ENCODE peak calls at places on chromosomes 11 and 22, in four cellular contexts. C, V, O and I are unnamed samples.

GRCh38 chr11:35367491-35367890 is 51.9 kb downstream of the SLC1A2 start:
- DNase-seq in C (no peak), O (no peak), V (no peak), I (no peak)

GRCh38 chr11:12854829-12855228 is 154.3 kb upstream of the RASSF10 start:
- DNase-seq in V (no peak), O (peak; percentile 74), C (no peak), I (no peak)

GRCh38 chr22:24550028-24550901 is 4.7 kb downstream of the GUCD1 start:
- DNase-seq in V (no peak), O (peak; percentile 99), C (no peak), I (peak; percentile 30)

GRCh38 chr11:112023104-112023503 is 2.1 kb upstream of the DLAT start:
- DNase-seq in C (no peak), O (peak; percentile 6), V (no peak), I (no peak)

GRCh38 chr11:62402226-62402625 is 16.6 kb upstream of the SCGB1A1 start:
- DNase-seq in O (no peak), C (no peak), V (no peak), I (no peak)

GRCh38 chr22:50178871-50179869 is 6.5 kb upstream of the TRABD start:
- DNase-seq in O (no peak), V (peak; percentile 45), C (no peak), I (no peak)

GRCh38 chr22:22945195-22945594 is 57.6 kb downstream of the IGLL5 start:
- DNase-seq in O (no peak), V (no peak), C (no peak), I (no peak)

GRCh38 chr11:116707250-116707649 is 65.5 kb downstream of the BUD13 start:
- DNase-seq in O (no peak), V (no peak), C (no peak), I (no peak)

GRCh38 chr11:6693342-6694228 is 10.4 kb upstream of the MRPL17 start:
- DNase-seq in V (no peak), O (no peak), C (peak; percentile 37), I (peak; percentile 83)

GRCh38 chr11:94130589-94131362 is 2.1 kb downstream of the PANX1 start:
- DNase-seq in O (no peak), V (no peak), C (no peak), I (no peak)

GRCh38 chr11:86978756-86979608 is 23.8 kb upstream of the FZD4 start:
- DNase-seq in C (peak; percentile 21), O (no peak), V (peak; percentile 29), I (no peak)

GRCh38 chr11:59849129-59849528 is 3.8 kb upstream of the CBLIF start:
- DNase-seq in V (no peak), C (no peak), O (no peak), I (no peak)

GRCh38 chr11:50088231-50088630 is 55.6 kb downstream of the OR4C45 start:
- DNase-seq in V (no peak), C (no peak), O (no peak), I (no peak)

GRCh38 chr11:123853038-123853437 is 32.4 kb downstream of the TMEM225 start:
- DNase-seq in C (no peak), V (no peak), O (no peak), I (no peak)

GRCh38 chr11:1549355-1550330 is 22.4 kb downstream of the DUSP8 start:
- DNase-seq in O (peak; percentile 31), C (no peak), V (peak; percentile 43), I (no peak)

GRCh38 chr11:9495780-9496514 is 35.1 kb downstream of the ZNF143 start:
- DNase-seq in O (no peak), V (no peak), C (no peak), I (no peak)

GRCh38 chr11:69920500-69921428 is 101.5 kb upstream of the FGF3 start:
- DNase-seq in C (no peak), V (no peak), O (no peak), I (no peak)

GRCh38 chr11:4683020-4683419 is 14.6 kb downstream of the OR51E2 start:
- DNase-seq in C (no peak), O (no peak), V (no peak), I (no peak)

GRCh38 chr22:29073618-29074275 is 912 bp downstream of the KREMEN1 start:
- DNase-seq in O (peak; percentile 54), V (peak; percentile 46), C (no peak), I (no peak)

GRCh38 chr11:97742717-97743116 is 1278.0 kb upstream of the CNTN5 start:
- DNase-seq in V (no peak), C (no peak), O (no peak), I (no peak)

GRCh38 chr11:7572001-7572712 is 58.4 kb downstream of the PPFIBP2 start:
- DNase-seq in V (no peak), O (peak; percentile 90), C (no peak), I (no peak)

GRCh38 chr11:105923252-105923651 is 98.8 kb downstream of the MSANTD4 start:
- DNase-seq in O (no peak), V (no peak), C (no peak), I (no peak)

GRCh38 chr11:44779736-44780520 is 53.2 kb downstream of the TSPAN18 start:
- DNase-seq in O (no peak), V (no peak), C (no peak), I (no peak)

GRCh38 chr11:19055905-19056304 is 4.6 kb downstream of the MRGPRX2 start:
- DNase-seq in O (no peak), V (no peak), C (no peak), I (no peak)

GRCh38 chr11:134250675-134251074 is 2.5 kb downstream of the THYN1 start:
- DNase-seq in C (no peak), O (no peak), V (no peak), I (no peak)

GRCh38 chr11:61791737-61792309 is 576 bp downstream of the TMEM258 start:
- DNase-seq in C (peak; percentile 63), O (peak; percentile 83), V (peak; percentile 58), I (no peak)

GRCh38 chr11:34026432-34026831 is 25.1 kb upstream of the CAPRIN1 start:
- DNase-seq in V (no peak), C (no peak), O (no peak), I (no peak)

GRCh38 chr22:45629469-45630089 is 42.1 kb upstream of the ATXN10 start:
- DNase-seq in C (no peak), O (peak; percentile 78), V (no peak), I (no peak)

GRCh38 chr22:39078329-39078728 is 1.3 kb downstream of the APOBEC3G start:
- DNase-seq in C (no peak), V (no peak), O (no peak), I (no peak)

GRCh38 chr11:122180435-122180834 is 64.4 kb upstream of the BLID start:
- DNase-seq in O (no peak), V (no peak), C (peak; percentile 92), I (peak; percentile 95)

GRCh38 chr11:16468735-16469446 is 112.5 kb upstream of the SOX6 start:
- DNase-seq in C (no peak), O (no peak), V (no peak), I (no peak)

GRCh38 chr11:104522650-104523049 is 358.7 kb upstream of the PDGFD start:
- DNase-seq in O (peak; percentile 0), V (no peak), C (no peak), I (no peak)

GRCh38 chr11:105937331-105937730 is 84.7 kb downstream of the MSANTD4 start:
- DNase-seq in C (peak; percentile 23), O (no peak), V (no peak), I (peak; percentile 17)

GRCh38 chr11:1864216-1864615 is 11.3 kb downstream of the LSP1 start:
- DNase-seq in O (no peak), V (no peak), C (no peak), I (no peak)

GRCh38 chr11:125626381-125626950 is 1.5 kb downstream of the CHEK1 start:
- DNase-seq in O (peak; percentile 79), V (no peak), C (no peak), I (peak; percentile 68)

GRCh38 chr22:46012182-46012880 is 35.4 kb upstream of the WNT7B start:
- DNase-seq in C (no peak), V (no peak), O (no peak), I (no peak)

GRCh38 chr11:79461144-79461543 is 20.3 kb upstream of the TENM4 start:
- DNase-seq in O (peak; percentile 7), V (no peak), C (peak; percentile 1), I (peak; percentile 5)

GRCh38 chr11:1303973-1304372 is 5.5 kb downstream of the TOLLIP start:
- DNase-seq in C (no peak), O (no peak), V (no peak), I (no peak)

GRCh38 chr11:133942594-133942993 is 14.2 kb downstream of the IGSF9B start:
- DNase-seq in C (no peak), O (no peak), V (no peak), I (no peak)

GRCh38 chr11:119300198-119300964 is 16.5 kb downstream of the MCAM start:
- DNase-seq in O (no peak), C (no peak), V (no peak), I (no peak)
- H3K27ac ChIP-seq in O (no peak overlapping the region), C (no peak overlapping the region), V (no peak overlapping the region), I (no peak overlapping the region)

DNA sequence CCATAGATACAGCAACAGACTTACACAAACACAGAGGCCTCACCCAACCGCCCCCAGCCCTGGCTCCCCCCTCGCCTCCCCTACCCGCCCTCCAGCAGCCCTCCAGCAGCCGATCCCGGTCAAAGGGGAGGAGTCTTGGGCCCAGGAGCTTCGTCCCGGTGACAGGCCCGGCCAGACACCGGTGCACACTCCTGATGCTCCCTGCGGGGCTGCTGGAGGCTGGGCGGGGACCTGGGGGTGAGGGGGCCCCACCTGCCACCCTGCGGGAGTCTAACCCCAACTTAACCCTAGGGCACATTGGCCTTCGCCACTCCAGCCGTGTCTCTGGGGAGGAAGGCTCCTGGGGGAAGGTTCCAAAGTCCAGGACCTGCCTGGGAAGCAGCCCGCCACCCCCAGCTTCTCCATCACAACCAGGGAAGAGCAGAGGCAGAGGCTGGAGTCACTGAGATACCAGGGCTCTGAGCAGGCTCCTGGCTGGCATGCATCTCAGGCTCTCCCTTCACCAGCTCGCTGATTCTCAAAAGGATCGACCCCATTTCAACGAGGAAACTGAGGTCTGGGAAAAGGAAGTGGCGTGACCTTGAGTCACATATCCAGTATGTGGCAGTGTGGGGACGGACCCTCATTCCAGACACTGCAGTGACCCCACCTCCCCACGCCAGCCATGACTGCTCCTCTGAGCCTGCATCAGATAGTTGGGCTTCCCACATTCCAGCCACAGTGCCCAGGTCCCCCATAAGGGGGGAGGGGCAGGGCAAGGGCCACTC is 14.4 kb downstream of the BCL9L start:
- DNase-seq in C (no peak), O (peak; percentile 83), V (peak; percentile 61), I (no peak)
- TF ChIP-seq SIN3A in C (no peak), O (no peak), V (no peak), I (peak; percentile 38)

GRCh38 chr11:47916361-47916841 is 64.0 kb upstream of the PTPRJ start:
- DNase-seq in V (peak; percentile 56), C (no peak), O (no peak), I (no peak)
- TF ChIP-seq TCF7L2 in V (no peak), C (no peak), O (no peak), I (no peak)

GRCh38 chr22:37117092-37117491 is 7.6 kb upstream of the TMPRSS6 start:
- DNase-seq in C (no peak), O (no peak), V (no peak), I (no peak)
- H3K27ac ChIP-seq in C (no peak overlapping the region), O (no peak overlapping the region), V (no peak overlapping the region), I (no peak overlapping the region)